ENCODE peak calls at places on chromosomes 16 and 17, in ten cellular contexts. I is right atrium auricular region; R is endothelial cell of umbilical vein; A is effector memory CD4-positive, alpha-beta T cell; P is A673; M is CD8-positive, alpha-beta memory T cell; G is sigmoid colon; N is tibial nerve; J is aorta; K is breast epithelium. Q is an unnamed sample.

GRCh38 chr17:79793924-79794304 is 3.0 kb downstream of the CBX8 start:
- DNase-seq in I (no peak), R (peak), A (no peak), P (peak), M (no peak), G (no peak), N (no peak), J (no peak), K (no peak), Q (no peak)

GRCh38 chr16:8751481-8752311 is 45.7 kb downstream of the TMEM186 start:
- DNase-seq in I (no peak), R (peak), A (no peak), P (peak), M (no peak), G (peak), N (no peak), J (peak), K (no peak), Q (no peak)

GRCh38 chr17:82931696-82932060 is 91.9 kb upstream of the ZNF750 start:
- DNase-seq in I (peak), R (no peak), A (no peak), P (peak), M (no peak), G (peak), N (peak), J (peak), K (peak), Q (peak)

GRCh38 chr16:24906901-24907300 is 61.1 kb downstream of the SLC5A11 start:
- DNase-seq in I (no peak), R (no peak), A (no peak), P (no peak), M (no peak), G (peak), N (no peak), J (peak), K (no peak), Q (no peak)

GRCh38 chr16:83138976-83139690 is 512.4 kb downstream of the CDH13 start:
- DNase-seq in I (no peak), R (no peak), A (no peak), P (no peak), M (no peak), G (no peak), N (no peak), J (no peak), K (no peak), Q (no peak)

GRCh38 chr17:77779711-77780539 is 178.6 kb upstream of the TNRC6C start:
- DNase-seq in I (no peak), R (no peak), A (no peak), P (no peak), M (no peak), G (peak), N (no peak), J (no peak), K (peak), Q (peak)

GRCh38 chr16:57804111-57804837 is 2.0 kb upstream of the KIFC3 start:
- DNase-seq in I (no peak), R (no peak), A (no peak), P (no peak), M (no peak), G (no peak), N (no peak), J (no peak), K (no peak), Q (no peak)

GRCh38 chr17:60893475-60893874 is 215.8 kb downstream of the BCAS3 start:
- DNase-seq in I (no peak), R (no peak), A (no peak), P (no peak), M (no peak), G (no peak), N (no peak), J (no peak), K (no peak), Q (no peak)

GRCh38 chr16:87964049-87964448 is 12.8 kb downstream of the BANP start:
- DNase-seq in I (no peak), R (no peak), A (no peak), P (no peak), M (no peak), G (no peak), N (no peak), J (no peak), K (no peak), Q (no peak)

GRCh38 chr17:67995568-67996191 is 589 bp downstream of the C17orf58 start:
- DNase-seq in I (no peak), R (no peak), A (no peak), P (peak), M (peak), G (peak), N (no peak), J (peak), K (no peak), Q (no peak)

GRCh38 chr17:73833779-73834613 is 189.8 kb upstream of the SDK2 start:
- DNase-seq in I (no peak), R (no peak), A (no peak), P (peak), M (no peak), G (no peak), N (no peak), J (no peak), K (no peak), Q (no peak)

GRCh38 chr16:19861069-19861468 is 23.6 kb downstream of the GPRC5B start:
- DNase-seq in I (no peak), R (no peak), A (no peak), P (no peak), M (no peak), G (no peak), N (no peak), J (no peak), K (no peak), Q (no peak)

GRCh38 chr17:17028059-17028877 is 14.0 kb upstream of the MPRIP start:
- DNase-seq in I (peak), R (no peak), A (no peak), P (no peak), M (no peak), G (peak), N (peak), J (peak), K (peak), Q (no peak)

GRCh38 chr17:30379303-30380105 is 777 bp downstream of the CPD start:
- DNase-seq in I (no peak), R (peak), A (peak), P (peak), M (peak), G (peak), N (no peak), J (peak), K (no peak), Q (no peak)

GRCh38 chr17:68356520-68356919 is 65.2 kb downstream of the ARSG start:
- DNase-seq in I (no peak), R (no peak), A (peak), P (no peak), M (peak), G (no peak), N (no peak), J (no peak), K (no peak), Q (no peak)

GRCh38 chr17:59513934-59514841 is 51.2 kb upstream of the DHX40 start:
- DNase-seq in I (peak), R (peak), A (no peak), P (peak), M (no peak), G (peak), N (peak), J (peak), K (peak), Q (no peak)

GRCh38 chr17:50076591-50077235 is 18.4 kb upstream of the PDK2 start:
- DNase-seq in I (no peak), R (no peak), A (no peak), P (peak), M (no peak), G (no peak), N (no peak), J (no peak), K (no peak), Q (no peak)

GRCh38 chr17:17495448-17496188 is 577 bp downstream of the RASD1 start:
- DNase-seq in I (peak), R (peak), A (no peak), P (peak), M (no peak), G (peak), N (no peak), J (peak), K (peak), Q (no peak)

GRCh38 chr17:67171560-67171959 is 73.4 kb downstream of the HELZ start:
- DNase-seq in I (no peak), R (peak), A (no peak), P (no peak), M (no peak), G (no peak), N (no peak), J (no peak), K (no peak), Q (no peak)

GRCh38 chr16:86990451-86990850 is 326.7 kb downstream of the C16orf95 start:
- DNase-seq in I (no peak), R (peak), A (no peak), P (no peak), M (no peak), G (no peak), N (no peak), J (no peak), K (no peak), Q (no peak)

GRCh38 chr16:56894331-56894917 is 29.4 kb downstream of the SLC12A3 start:
- DNase-seq in I (no peak), R (no peak), A (no peak), P (no peak), M (no peak), G (no peak), N (no peak), J (no peak), K (no peak), Q (no peak)

GRCh38 chr16:57284206-57284951 is at the start of gene PLLP:
- DNase-seq in I (no peak), R (peak), A (peak), P (peak), M (peak), G (peak), N (no peak), J (peak), K (no peak), Q (peak)

GRCh38 chr17:77266891-77267341 is 126.1 kb downstream of the SEC14L1 start:
- DNase-seq in I (no peak), R (no peak), A (no peak), P (no peak), M (no peak), G (no peak), N (no peak), J (no peak), K (no peak), Q (no peak)

GRCh38 chr17:48001187-48001586 is 30.3 kb downstream of the CDK5RAP3 start:
- DNase-seq in I (no peak), R (no peak), A (no peak), P (peak), M (no peak), G (no peak), N (no peak), J (no peak), K (no peak), Q (no peak)

GRCh38 chr17:28366605-28367004 is 1.6 kb upstream of the SEBOX start:
- DNase-seq in I (no peak), R (no peak), A (no peak), P (no peak), M (no peak), G (no peak), N (no peak), J (no peak), K (no peak), Q (no peak)

GRCh38 chr17:72135546-72136325 is 14.9 kb downstream of the SOX9 start:
- DNase-seq in I (no peak), R (no peak), A (no peak), P (no peak), M (no peak), G (no peak), N (no peak), J (no peak), K (no peak), Q (no peak)

GRCh38 chr16:77974883-77975282 is 47.5 kb upstream of the CLEC3A start:
- DNase-seq in I (no peak), R (no peak), A (no peak), P (no peak), M (no peak), G (no peak), N (no peak), J (no peak), K (no peak), Q (no peak)

GRCh38 chr16:55710466-55710865 is 54.7 kb downstream of the SLC6A2 start:
- DNase-seq in I (no peak), R (no peak), A (no peak), P (no peak), M (no peak), G (no peak), N (no peak), J (no peak), K (no peak), Q (no peak)

GRCh38 chr16:10126686-10127085 is 55.5 kb downstream of the GRIN2A start:
- DNase-seq in I (no peak), R (no peak), A (no peak), P (no peak), M (no peak), G (no peak), N (no peak), J (no peak), K (no peak), Q (peak)

GRCh38 chr16:66832661-66833305 is 2.0 kb upstream of the NAE1 start:
- DNase-seq in I (no peak), R (no peak), A (no peak), P (no peak), M (no peak), G (no peak), N (no peak), J (no peak), K (no peak), Q (no peak)

GRCh38 chr17:77396610-77397009 is 255.8 kb downstream of the SEC14L1 start:
- DNase-seq in I (no peak), R (no peak), A (no peak), P (no peak), M (no peak), G (no peak), N (no peak), J (no peak), K (no peak), Q (no peak)

GRCh38 chr16:73210686-73211085 is 162.8 kb upstream of the ZFHX3 start:
- DNase-seq in I (no peak), R (no peak), A (no peak), P (no peak), M (no peak), G (no peak), N (no peak), J (no peak), K (no peak), Q (no peak)

GRCh38 chr16:30585022-30585399 is 486 bp downstream of the ZNF785 start:
- DNase-seq in I (no peak), R (no peak), A (no peak), P (peak), M (no peak), G (peak), N (no peak), J (no peak), K (no peak), Q (no peak)

GRCh38 chr17:17131876-17132275 is 74.3 kb downstream of the PLD6 start:
- DNase-seq in I (no peak), R (no peak), A (no peak), P (no peak), M (no peak), G (no peak), N (no peak), J (no peak), K (no peak), Q (no peak)

GRCh38 chr17:42120161-42121065 is 754 bp downstream of the KAT2A start:
- DNase-seq in I (no peak), R (no peak), A (no peak), P (no peak), M (no peak), G (no peak), N (no peak), J (peak), K (no peak), Q (peak)

GRCh38 chr17:78412403-78412802 is 34.0 kb downstream of the PGS1 start:
- DNase-seq in I (no peak), R (no peak), A (no peak), P (no peak), M (no peak), G (no peak), N (no peak), J (no peak), K (no peak), Q (no peak)

GRCh38 chr16:74321356-74321755 is 24.7 kb downstream of the PSMD7 start:
- DNase-seq in I (no peak), R (no peak), A (no peak), P (no peak), M (no peak), G (no peak), N (no peak), J (no peak), K (no peak), Q (no peak)

GRCh38 chr16:74325331-74325730 is 28.7 kb downstream of the PSMD7 start:
- DNase-seq in I (no peak), R (no peak), A (no peak), P (no peak), M (no peak), G (no peak), N (no peak), J (no peak), K (no peak), Q (no peak)

GRCh38 chr16:74320707-74321106 is 24.1 kb downstream of the PSMD7 start:
- DNase-seq in I (no peak), R (no peak), A (no peak), P (no peak), M (no peak), G (no peak), N (no peak), J (no peak), K (no peak), Q (no peak)

DNA sequence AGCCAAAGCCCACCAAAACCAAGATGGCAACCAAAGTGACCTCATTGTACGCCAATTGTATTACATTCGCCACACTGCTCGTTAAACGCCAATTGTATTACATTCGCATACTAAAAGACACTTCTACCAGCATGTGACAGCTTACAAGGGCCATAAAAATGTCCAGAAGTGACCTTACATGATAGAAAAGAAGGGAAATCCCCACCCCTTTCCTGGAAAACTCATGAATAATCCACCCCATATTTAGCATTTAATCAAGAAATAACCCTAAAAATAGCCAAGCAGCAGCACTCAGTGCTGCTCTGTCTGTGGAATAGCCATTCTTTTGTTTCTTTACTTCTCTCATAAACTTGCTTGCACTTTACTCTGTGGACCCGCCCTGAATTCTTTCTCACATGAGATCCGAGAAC is 25.7 kb downstream of the PSMD7 start:
- DNase-seq in I (no peak), R (no peak), A (no peak), P (no peak), M (no peak), G (no peak), N (no peak), J (no peak), K (no peak), Q (no peak)
- H3K27ac ChIP-seq in I (peak), R (no peak), A (no peak), P (no peak), M (no peak), G (peak), N (no peak), J (no peak), K (no peak), Q (no peak)

DNA sequence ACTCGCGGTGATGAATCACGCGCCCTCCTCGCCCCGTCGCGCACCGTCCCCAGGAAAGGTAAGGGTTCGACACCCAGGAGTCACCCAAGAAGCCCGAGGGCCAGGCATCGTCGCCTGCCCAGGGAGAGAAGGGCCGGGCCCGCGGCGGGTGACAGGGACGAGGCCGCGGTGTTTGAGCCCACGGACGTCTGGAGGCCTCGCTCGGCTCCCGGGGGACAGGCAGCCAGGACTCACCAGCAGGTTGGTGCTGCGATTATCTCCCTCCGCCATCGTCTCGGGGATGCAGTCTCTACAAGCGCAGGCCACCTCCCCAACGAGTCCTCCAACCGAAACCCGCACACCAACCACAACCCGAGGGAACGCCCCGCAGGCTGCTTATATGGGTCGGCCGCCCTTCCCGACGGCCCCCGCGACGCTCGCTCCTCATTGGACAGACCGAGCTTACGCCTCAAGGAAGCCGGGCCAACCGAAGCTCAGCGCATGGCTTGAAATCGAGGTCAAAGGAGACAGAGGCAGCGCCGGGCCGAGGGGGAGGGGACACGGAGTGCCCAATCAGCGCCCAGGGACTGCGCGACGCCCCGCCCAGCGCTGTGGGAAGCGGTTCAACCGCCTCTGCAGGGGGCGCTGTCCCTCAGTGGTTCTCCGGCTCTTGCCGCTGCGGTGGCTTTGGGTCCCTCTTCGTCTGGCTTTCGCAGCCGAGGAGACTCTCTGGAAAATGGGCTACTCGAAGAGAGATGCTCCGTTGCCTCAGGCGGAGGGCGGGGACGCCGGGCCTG is at the start of gene ARL6IP1:
- DNase-seq in I (peak), R (peak), A (peak), P (peak), M (peak), G (peak), N (peak), J (peak), K (peak), Q (peak)
- H3K27ac ChIP-seq in I (peak), R (peak), A (peak), P (peak), M (peak), G (peak), N (peak), J (peak), K (peak), Q (peak)

DNA sequence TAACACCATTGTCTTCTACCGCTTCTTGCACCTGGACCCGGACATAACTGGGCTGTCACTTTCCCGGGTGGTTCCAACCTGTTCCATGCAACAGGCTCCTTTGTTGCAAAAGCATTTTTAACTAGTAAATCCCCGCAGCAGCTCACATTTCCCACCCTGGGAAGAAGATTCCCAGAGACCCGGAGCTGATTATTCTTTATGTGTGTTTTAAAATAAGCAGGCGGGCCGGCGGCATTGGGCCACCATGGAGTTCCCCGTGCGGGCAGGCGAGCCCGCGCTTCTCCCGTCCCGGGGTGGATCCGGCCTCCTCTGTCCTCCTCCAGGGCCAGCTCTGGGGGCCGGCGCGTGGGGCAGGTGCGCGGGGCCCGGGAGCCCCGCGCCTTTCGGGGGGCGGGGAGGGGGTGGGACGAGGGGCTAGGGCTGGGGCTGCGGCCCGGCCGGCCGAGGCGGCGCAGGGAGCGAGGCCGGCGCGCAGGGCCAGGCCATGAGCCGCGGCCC is 1.6 kb downstream of the CRAMP1 start:
- DNase-seq in I (peak), R (no peak), A (no peak), P (no peak), M (no peak), G (no peak), N (no peak), J (peak), K (no peak), Q (no peak)
- H3K27ac ChIP-seq in I (no peak), R (no peak), A (no peak), P (peak), M (no peak), G (peak), N (no peak), J (no peak), K (peak), Q (no peak)

GRCh38 chr16:70678121-70678897 is 7.5 kb downstream of the MTSS2 start:
- DNase-seq in I (no peak), R (no peak), A (no peak), P (no peak), M (no peak), G (no peak), N (no peak), J (peak), K (no peak), Q (no peak)
- H3K27ac ChIP-seq in I (no peak), R (no peak), A (no peak), P (no peak), M (no peak), G (peak), N (no peak), J (no peak), K (peak), Q (peak)

Q was measured in substantia nigra.